ENCODE peak calls at places on chromosomes 7 and 10, in five cellular contexts. G, Z, J, O and C are unnamed samples. For H3K36me3, the result is how much of the 10 kb centered on the place peaks cover.

GRCh38 chr7:81769891-81770818 is at the start of gene HGF:
- DNase-seq in Z (no peak), J (peak), O (no peak), G (peak), C (peak)

GRCh38 chr7:4739528-4739992 is 35.9 kb upstream of the AP5Z1 start:
- DNase-seq in G (no peak), Z (no peak), J (no peak), O (no peak), C (no peak)

GRCh38 chr10:79007037-79007842 is 61.5 kb upstream of the ZMIZ1 start:
- DNase-seq in Z (no peak), G (no peak), O (no peak), J (no peak), C (no peak)

GRCh38 chr7:133481676-133482075 is 228.8 kb downstream of the EXOC4 start:
- DNase-seq in O (no peak), Z (no peak), G (no peak), J (no peak), C (no peak)

GRCh38 chr10:11242443-11243386 is 225.0 kb downstream of the CELF2 start:
- DNase-seq in O (no peak), G (no peak), Z (no peak), J (peak), C (no peak)

GRCh38 chr10:93751832-93752231 is 5.9 kb upstream of the LGI1 start:
- DNase-seq in G (no peak), Z (no peak), J (peak), O (no peak), C (no peak)

GRCh38 chr10:22103701-22104100 is 100.2 kb upstream of the DNAJC1 start:
- DNase-seq in J (no peak), O (no peak), Z (no peak), G (no peak), C (no peak)

GRCh38 chr10:21427804-21428481 is 97.5 kb downstream of the SKIDA1 start:
- DNase-seq in Z (no peak), G (no peak), O (no peak), J (no peak), C (no peak)

GRCh38 chr10:133440633-133441285 is 13.0 kb upstream of the SCART1 start:
- DNase-seq in J (no peak), O (no peak), Z (no peak), G (no peak), C (no peak)

GRCh38 chr7:138338361-138338760 is 121.7 kb upstream of the TRIM24 start:
- DNase-seq in Z (no peak), J (no peak), G (no peak), O (no peak), C (peak)

GRCh38 chr7:75969182-75969581 is 25.2 kb downstream of the TMEM120A start:
- DNase-seq in J (no peak), G (no peak), O (no peak), Z (no peak), C (no peak)

GRCh38 chr10:71191019-71191418 is 21.4 kb upstream of the UNC5B start:
- DNase-seq in Z (no peak), J (no peak), O (no peak), G (no peak), C (no peak)

GRCh38 chr7:101474178-101474577 is 111.5 kb downstream of the COL26A1 start:
- DNase-seq in Z (no peak), O (no peak), G (no peak), J (no peak), C (no peak)

GRCh38 chr7:80151274-80151665 is 16.6 kb downstream of the GNAI1 start:
- DNase-seq in J (no peak), Z (no peak), O (no peak), G (no peak), C (no peak)

GRCh38 chr10:80252296-80252887 is 37.1 kb downstream of the MAT1A start:
- DNase-seq in J (no peak), O (no peak), G (no peak), Z (no peak), C (no peak)

GRCh38 chr10:43871004-43871439 is 222.3 kb upstream of the ZNF32 start:
- DNase-seq in Z (no peak), O (no peak), G (no peak), J (no peak), C (no peak)

GRCh38 chr10:6729071-6729773 is 149.1 kb upstream of the PRKCQ start:
- DNase-seq in G (no peak), Z (no peak), J (no peak), O (no peak), C (no peak)
- H3K27ac ChIP-seq in G (no peak), Z (no peak), J (no peak), O (no peak), C (no peak)

DNA sequence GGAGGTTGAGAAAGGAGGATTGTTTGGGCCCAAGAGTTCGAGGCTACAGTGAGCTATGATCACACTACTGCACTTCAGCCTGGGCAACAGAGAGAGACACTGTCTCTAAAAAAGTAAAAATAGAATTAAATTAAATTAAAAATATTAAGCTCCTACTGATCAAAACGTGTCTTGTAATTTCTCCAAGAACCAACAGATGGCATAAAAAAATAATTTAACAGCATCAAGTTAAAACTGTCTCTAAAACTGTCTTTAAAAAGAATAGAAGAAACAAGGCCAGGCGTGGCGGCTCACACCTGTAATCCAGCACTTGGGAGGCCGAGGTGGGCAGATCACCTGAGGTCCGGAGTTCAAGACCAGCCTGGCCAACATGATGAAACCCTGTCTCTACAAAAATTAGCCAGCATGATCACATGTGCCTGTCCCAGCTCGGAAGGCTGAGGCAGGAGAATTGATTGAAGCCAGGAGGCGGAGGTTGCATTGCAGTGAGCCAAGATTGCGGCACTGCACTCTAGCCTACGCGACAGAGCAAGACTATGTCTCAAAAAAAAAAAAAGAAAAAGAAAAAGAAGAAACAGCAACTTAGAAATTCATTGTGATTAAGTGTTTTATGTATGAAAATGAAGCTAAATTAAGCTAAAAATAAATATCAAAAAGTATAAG is 24.5 kb downstream of the MTPAP start:
- DNase-seq in G (no peak), Z (no peak), J (no peak), O (no peak), C (no peak)
- H3K36me3 ChIP-seq in G (half or more), Z (under half), J (under half), O (under half), C (under half)

DNA sequence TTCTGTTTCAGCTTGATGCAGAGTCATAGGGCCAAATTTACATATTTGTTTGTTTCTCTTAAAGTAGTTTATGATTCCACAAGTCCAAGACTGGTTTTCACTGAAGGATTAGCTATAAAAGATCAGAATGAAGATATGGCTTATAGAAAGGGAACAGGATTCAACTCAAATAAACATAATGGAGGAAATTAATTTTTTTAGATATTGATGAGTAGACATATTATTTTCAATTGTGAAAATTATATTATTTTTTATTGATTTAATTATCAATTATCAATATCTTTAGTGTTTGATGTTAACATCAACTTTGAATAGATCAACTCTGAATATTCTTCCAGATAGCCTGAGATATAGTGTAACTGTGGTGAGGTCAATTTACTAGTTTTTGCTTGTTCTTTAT is 68.1 kb downstream of the VTI1A start:
- DNase-seq in O (no peak), Z (no peak), G (no peak), J (no peak), C (no peak)
- H3K27ac ChIP-seq in O (no peak), Z (no peak), G (no peak), J (no peak), C (no peak)

DNA sequence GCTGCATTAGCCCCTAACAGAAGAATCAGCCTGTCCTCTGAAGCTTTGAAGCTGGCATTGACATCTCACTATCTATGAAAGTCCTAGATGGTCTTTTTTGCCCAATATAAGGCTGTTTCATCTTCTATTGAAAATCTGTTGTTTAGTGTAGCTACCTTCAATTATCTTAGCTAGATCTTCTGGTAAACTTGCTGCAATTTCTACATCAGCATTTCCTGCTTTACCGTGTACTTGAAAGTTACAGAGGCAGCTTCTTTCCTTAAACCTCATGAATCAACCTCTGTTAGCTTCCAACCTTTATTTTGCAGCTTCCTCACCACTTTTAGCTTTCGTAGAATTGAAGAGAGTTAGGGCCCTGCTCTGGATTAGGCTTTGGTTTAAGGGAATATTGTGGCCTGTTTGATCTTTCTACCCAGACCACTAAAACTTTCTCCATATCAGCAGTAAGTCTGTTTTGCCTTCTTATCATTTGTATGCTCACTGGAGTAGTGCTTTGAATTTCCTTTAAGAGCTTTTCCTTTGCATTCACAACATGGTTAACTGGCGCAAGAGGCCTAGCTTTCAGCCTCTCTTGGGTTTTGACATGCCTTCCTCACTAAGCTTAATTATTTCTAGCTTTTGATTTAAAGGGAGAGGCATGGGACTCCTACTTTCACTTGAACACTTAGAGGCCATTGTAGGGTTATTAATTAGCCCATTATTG is 32.5 kb downstream of the ARID5B start:
- DNase-seq in Z (no peak), J (no peak), O (no peak), G (no peak), C (no peak)
- H3K36me3 ChIP-seq in Z (under half), J (under half), O (under half), G (under half), C (under half)

GRCh38 chr7:619356-619840 is 99.8 kb upstream of the PDGFA start:
- DNase-seq in G (no peak), J (no peak), Z (no peak), O (no peak), C (no peak)
- H3K27ac ChIP-seq in G (peak), J (peak), Z (peak), O (no peak), C (no peak)

GRCh38 chr7:105565190-105565589 is 16.1 kb downstream of the EFCAB10 start:
- DNase-seq in O (no peak), J (no peak), G (no peak), Z (no peak), C (no peak)

DNA sequence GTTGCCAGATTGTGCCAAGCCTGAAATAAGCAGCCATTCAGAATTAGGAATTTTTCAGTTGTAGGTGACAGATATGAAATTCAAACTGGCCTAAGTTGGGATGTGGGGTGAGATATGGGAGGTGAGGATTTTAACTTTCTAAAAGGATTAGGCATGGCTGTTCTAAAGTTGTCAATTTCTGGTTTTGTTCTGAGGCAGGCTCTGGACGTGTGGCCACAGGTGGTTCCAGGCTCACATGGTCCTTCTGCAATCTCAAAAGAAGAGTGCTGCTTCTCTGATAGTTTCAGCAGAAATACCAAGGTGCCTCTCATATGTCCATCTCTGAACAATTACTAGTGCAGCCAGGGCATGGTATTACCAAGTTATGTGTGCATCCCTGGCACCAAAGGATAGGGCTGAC is 21.4 kb downstream of the EFCAB10 start:
- DNase-seq in J (no peak), Z (no peak), G (no peak), O (no peak), C (no peak)
- H3K36me3 ChIP-seq in J (under half), Z (under half), G (half or more), O (under half), C (under half)

DNA sequence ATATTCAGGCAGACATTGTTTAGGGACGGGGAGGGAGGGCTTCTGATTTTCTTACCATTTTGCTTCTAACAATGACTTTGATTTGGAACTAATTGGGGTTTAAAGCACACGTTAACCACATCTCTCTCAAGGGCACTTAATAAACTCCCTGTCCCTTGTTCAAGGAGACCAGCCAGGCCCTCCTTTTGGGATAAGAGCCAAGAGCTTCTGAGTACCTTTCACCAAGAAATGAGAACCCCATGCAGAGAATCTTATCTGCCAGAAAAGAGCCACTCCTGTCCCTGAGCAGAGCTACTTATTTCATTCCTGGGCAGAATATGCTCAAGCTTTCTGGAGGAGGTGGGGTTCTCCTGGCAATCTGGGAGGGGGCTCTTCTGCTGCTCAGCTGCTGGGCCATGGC is 574.6 kb downstream of the GALNT17 start:
- DNase-seq in J (no peak), G (no peak), O (no peak), Z (no peak), C (no peak)
- H3K27ac ChIP-seq in J (no peak), G (no peak), O (no peak), Z (no peak), C (no peak)